ENCODE peak calls at places on chromosomes 2 and 18, in seven cellular contexts. L is thyroid gland, H is GM23248, K is SJSA1, N is DND-41, B is adrenal gland, G is fibroblast of lung. S is an unnamed sample. For H3K36me3, the result is how much of the 10 kb centered on the place peaks cover.

GRCh38 chr2:102284611-102285010 is 26.8 kb upstream of the IL1RL1 start:
- DNase-seq in B (no peak), H (no peak), G (peak), N (no peak), K (no peak), L (no peak), S (no peak)

GRCh38 chr2:150802648-150803047 is 315.2 kb upstream of the RND3 start:
- DNase-seq in B (no peak), N (no peak), K (no peak), L (no peak), G (peak), H (no peak), S (no peak)

GRCh38 chr2:26506279-26506678 is 28.4 kb upstream of the OTOF start:
- DNase-seq in H (no peak), B (no peak), L (no peak), N (no peak), G (no peak), K (no peak), S (no peak)

GRCh38 chr18:21230436-21230835 is 11.6 kb upstream of the GREB1L start:
- DNase-seq in H (no peak), B (no peak), K (no peak), N (no peak), G (peak), L (no peak), S (no peak)

GRCh38 chr18:63949068-63949737 is at the start of gene HMSD:
- DNase-seq in N (no peak), K (peak), H (peak), G (peak), L (peak), B (peak), S (peak)

GRCh38 chr2:151916632-151917031 is 88.4 kb upstream of the ARL5A start:
- DNase-seq in N (no peak), L (no peak), G (no peak), K (no peak), B (no peak), H (no peak), S (no peak)

GRCh38 chr2:240398711-240399267 is 36.7 kb upstream of the GPC1 start:
- DNase-seq in L (no peak), G (no peak), H (no peak), N (no peak), K (peak), B (no peak), S (no peak)

GRCh38 chr18:12010187-12010802 is 29.0 kb downstream of the IMPA2 start:
- DNase-seq in G (no peak), K (no peak), N (no peak), H (no peak), B (no peak), L (peak), S (no peak)

GRCh38 chr2:16026816-16027501 is 86.6 kb downstream of the MYCN start:
- DNase-seq in K (no peak), H (no peak), L (peak), G (no peak), B (no peak), N (no peak), S (no peak)

GRCh38 chr2:10188211-10188610 is 65.7 kb downstream of the RRM2 start:
- DNase-seq in N (no peak), H (peak), L (no peak), G (peak), B (no peak), K (no peak), S (peak)

GRCh38 chr2:74530239-74531161 is 767 bp downstream of the HTRA2 start:
- DNase-seq in H (peak), K (no peak), N (peak), L (peak), G (peak), B (peak), S (no peak)

GRCh38 chr2:159382447-159383028 is 96.0 kb upstream of the WDSUB1 start:
- DNase-seq in B (no peak), K (no peak), G (no peak), N (no peak), L (no peak), H (no peak), S (no peak)

GRCh38 chr2:197254776-197255521 is 55.6 kb downstream of the ANKRD44 start:
- DNase-seq in K (no peak), G (no peak), N (no peak), L (no peak), H (peak), B (no peak), S (no peak)

GRCh38 chr18:13725566-13726227 is 661 bp downstream of the FAM210A start:
- DNase-seq in B (peak), H (peak), N (peak), L (no peak), G (peak), K (no peak), S (no peak)

GRCh38 chr2:120746179-120746549 is 10.5 kb downstream of the GLI2 start:
- DNase-seq in G (no peak), H (no peak), L (no peak), N (no peak), K (peak), B (no peak), S (no peak)

GRCh38 chr2:224008702-224009261 is 30.3 kb downstream of the SERPINE2 start:
- DNase-seq in H (peak), B (no peak), N (no peak), L (no peak), G (peak), K (no peak), S (no peak)

GRCh38 chr2:43082111-43082877 is 144.1 kb downstream of the ZFP36L2 start:
- DNase-seq in L (no peak), G (peak), B (peak), H (peak), K (peak), N (peak), S (peak)

GRCh38 chr2:216974321-216975302 is 114.7 kb upstream of the TNP1 start:
- DNase-seq in L (peak), B (no peak), G (no peak), H (no peak), K (no peak), N (no peak), S (no peak)
- H3K27ac ChIP-seq in L (no peak), B (no peak), G (no peak), H (no peak), K (no peak), N (no peak), S (no peak)

DNA sequence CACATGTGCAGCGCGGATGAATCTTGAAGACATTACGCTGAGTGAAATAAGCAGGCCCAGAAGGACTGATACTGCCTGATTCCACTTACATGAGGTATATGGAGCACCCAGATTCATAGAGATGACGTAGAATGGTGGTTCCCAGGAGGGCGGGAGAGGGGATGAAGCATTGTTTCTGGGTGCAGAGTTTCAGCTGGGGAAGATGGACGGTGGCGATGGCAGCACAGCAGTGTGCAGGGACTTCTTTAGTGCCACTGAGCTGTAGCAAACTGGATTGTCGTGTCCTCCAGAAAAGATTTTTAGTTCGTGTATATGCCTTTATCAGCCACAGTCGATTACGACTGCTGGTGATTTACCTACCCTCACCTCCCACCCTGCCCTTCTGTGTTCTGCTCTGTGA is 30.5 kb downstream of the RAB12 start:
- DNase-seq in B (no peak), G (no peak), K (no peak), H (no peak), L (no peak), N (no peak), S (no peak)
- H3K36me3 ChIP-seq in B (under half), G (under half), K (under half), H (under half), L (under half), N (half or more), S (under half)

GRCh38 chr18:55422456-55423185 is 165.4 kb downstream of the TCF4 start:
- DNase-seq in G (peak), B (peak), H (peak), N (no peak), K (no peak), L (peak), S (no peak)

GRCh38 chr18:55419939-55420664 is 167.9 kb downstream of the TCF4 start:
- DNase-seq in H (peak), K (no peak), G (peak), N (no peak), B (no peak), L (no peak), S (no peak)

GRCh38 chr18:55420977-55421611 is 166.9 kb downstream of the TCF4 start:
- DNase-seq in B (no peak), H (peak), L (no peak), K (no peak), N (no peak), G (no peak), S (no peak)

GRCh38 chr18:55420665-55420964 is 167.4 kb downstream of the TCF4 start:
- DNase-seq in G (no peak), N (no peak), B (no peak), H (no peak), L (no peak), K (no peak), S (no peak)

GRCh38 chr18:55421612-55422381 is 166.2 kb downstream of the TCF4 start:
- DNase-seq in B (no peak), L (no peak), G (peak), H (peak), K (no peak), N (no peak), S (no peak)
- H3K4me3 ChIP-seq in B (no peak), L (no peak), G (peak), H (peak), K (peak), N (no peak), S (no peak)

GRCh38 chr18:31091350-31091749 is 10.9 kb downstream of the DSC2 start:
- DNase-seq in K (no peak), G (no peak), N (no peak), L (no peak), H (no peak), B (no peak), S (no peak)
- H3K27ac ChIP-seq in K (no peak), G (no peak), N (no peak), L (no peak), H (no peak), B (no peak), S (no peak)

GRCh38 chr2:231244382-231245252 is 46.2 kb downstream of the ARMC9 start:
- DNase-seq in H (no peak), L (no peak), N (no peak), K (no peak), B (no peak), G (no peak), S (no peak)
- H3K36me3 ChIP-seq in H (under half), L (under half), N (under half), K (under half), B (under half), G (under half), S (under half)

DNA sequence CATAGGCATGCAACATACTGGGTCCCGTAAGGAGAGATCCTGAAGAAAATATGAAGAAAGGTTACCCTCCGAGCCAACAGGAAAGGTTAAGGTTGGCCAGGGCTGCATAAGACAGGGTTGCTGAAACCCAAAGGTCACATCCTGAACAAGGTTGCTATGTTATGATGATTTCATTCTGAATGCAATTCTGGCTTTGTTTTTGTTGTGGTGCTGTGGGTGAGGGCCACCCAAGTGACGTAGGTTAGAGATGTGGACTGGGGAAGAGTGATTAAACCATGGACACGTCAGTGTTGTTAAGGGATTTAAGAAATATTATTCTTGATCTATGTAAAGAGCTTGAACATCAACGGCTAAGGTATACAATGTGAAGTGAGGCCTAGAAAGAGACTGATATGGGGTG is 60.0 kb downstream of the ZEB2 start:
- DNase-seq in K (peak), H (peak), G (peak), N (no peak), B (peak), L (no peak), S (peak)
- H3K4me3 ChIP-seq in K (no peak), H (no peak), G (no peak), N (no peak), B (no peak), L (no peak), S (no peak)